ENCODE peak calls at places on chromosomes 6 and 20, in seven cellular contexts. O is activated T-helper 1 cell treated with anti-CD3 and anti-CD28 coated beads, Interleukin-2, amount 50 U/mL, for 16 hours; T is skeletal muscle cell; Q is left ventricle myocardium inferior; Y is AG20443; X is activated effector memory CD4-positive, alpha-beta T cell treated with anti-CD3 and anti-CD28 coated beads, Interleukin-2, amount 50 U/mL, for 16 hours; E is fibroblast of the aortic adventitia. J is an unnamed sample.

GRCh38 chr6:68632620-68633195 is 2.4 kb upstream of the ADGRB3 start:
- DNase-seq in O (no peak), T (no peak), Q (no peak), Y (no peak), X (no peak), E (no peak), J (no peak)

GRCh38 chr20:23078994-23079364 is 7.1 kb downstream of the CD93 start:
- DNase-seq in O (no peak), T (no peak), Q (no peak), Y (no peak), X (no peak), E (no peak), J (no peak)

GRCh38 chr20:24406251-24406650 is 63.2 kb upstream of the SYNDIG1 start:
- DNase-seq in O (no peak), T (no peak), Q (no peak), Y (no peak), X (no peak), E (no peak), J (no peak)

GRCh38 chr6:9851541-9852380 is 563.1 kb downstream of the TFAP2A start:
- DNase-seq in O (no peak), T (no peak), Q (no peak), Y (no peak), X (no peak), E (peak), J (peak)

GRCh38 chr20:63957004-63957689 is 931 bp upstream of the UCKL1 start:
- DNase-seq in O (peak), T (no peak), Q (peak), Y (peak), X (peak), E (peak), J (peak)

GRCh38 chr6:33850869-33851541 is 47.2 kb upstream of the MLN start:
- DNase-seq in O (no peak), T (no peak), Q (peak), Y (no peak), X (no peak), E (no peak), J (no peak)

GRCh38 chr6:89596056-89596455 is 42.5 kb downstream of the LYRM2 start:
- DNase-seq in O (no peak), T (no peak), Q (no peak), Y (no peak), X (no peak), E (no peak), J (no peak)

GRCh38 chr20:53949319-53949839 is 121.0 kb downstream of the BCAS1 start:
- DNase-seq in O (peak), T (peak), Q (peak), Y (peak), X (peak), E (peak), J (peak)

GRCh38 chr6:66127061-66127460 is 420.0 kb upstream of the EYS start:
- DNase-seq in O (no peak), T (no peak), Q (no peak), Y (no peak), X (no peak), E (no peak), J (no peak)

GRCh38 chr20:25051386-25052155 is 6.4 kb downstream of the ACSS1 start:
- DNase-seq in O (no peak), T (no peak), Q (no peak), Y (no peak), X (peak), E (no peak), J (no peak)

GRCh38 chr6:13303668-13304017 is 24.7 kb downstream of the TBC1D7 start:
- DNase-seq in O (no peak), T (no peak), Q (peak), Y (no peak), X (no peak), E (peak), J (peak)

GRCh38 chr6:44192428-44193041 is 24.2 kb upstream of the MYMX start:
- DNase-seq in O (no peak), T (no peak), Q (no peak), Y (no peak), X (no peak), E (no peak), J (no peak)

J was measured in MG63.